ENCODE peak calls at places on chromosomes 16 and 17, in eight cellular contexts. M is AG09319; Z is stimulated activated CD4-positive, alpha-beta T cell treated with anti-CD3 and anti-CD28 coated beads, Interleukin-12 subunit alpha, Interleukin-12 subunit beta, amount 100 ng/mL, for 24 hours; F is PC-9; D is SW480; T is BJ; O is renal cortical epithelial cell; P is GM10248. L is an unnamed sample.

GRCh38 chr17:27778193-27778592 is 22.1 kb downstream of the NOS2 start:
- DNase-seq in M (no peak), Z (no peak), F (peak), D (peak), T (no peak), O (peak), P (no peak), L (no peak)

GRCh38 chr17:66747561-66748275 is 87.2 kb upstream of the CACNG5 start:
- DNase-seq in M (no peak), Z (no peak), F (no peak), D (no peak), T (no peak), O (no peak), P (no peak), L (no peak)

GRCh38 chr17:1455291-1455747 is 713 bp downstream of the CRK start:
- DNase-seq in M (peak), Z (peak), F (peak), D (peak), T (no peak), O (peak), P (peak), L (no peak)

GRCh38 chr16:66617010-66617434 is 12.5 kb downstream of the CMTM3 start:
- DNase-seq in M (no peak), Z (no peak), F (no peak), D (no peak), T (no peak), O (peak), P (no peak), L (no peak)

GRCh38 chr17:55215711-55216110 is 49.0 kb upstream of the HLF start:
- DNase-seq in M (no peak), Z (no peak), F (no peak), D (no peak), T (no peak), O (no peak), P (no peak), L (no peak)

GRCh38 chr17:14225153-14226004 is 11.3 kb downstream of the CDRT15 start:
- DNase-seq in M (no peak), Z (no peak), F (no peak), D (no peak), T (no peak), O (no peak), P (no peak), L (no peak)

GRCh38 chr16:16045879-16046278 is 96.5 kb downstream of the ABCC1 start:
- DNase-seq in M (no peak), Z (no peak), F (no peak), D (no peak), T (no peak), O (no peak), P (no peak), L (no peak)

GRCh38 chr17:80819422-80820164 is 172.0 kb upstream of the CHMP6 start:
- DNase-seq in M (no peak), Z (no peak), F (no peak), D (no peak), T (no peak), O (no peak), P (no peak), L (no peak)

GRCh38 chr17:38558751-38559024 is 47.1 kb downstream of the SRCIN1 start:
- DNase-seq in M (no peak), Z (no peak), F (no peak), D (peak), T (no peak), O (no peak), P (no peak), L (no peak)

GRCh38 chr17:37220609-37220953 is 155.2 kb upstream of the C17orf78 start:
- DNase-seq in M (no peak), Z (no peak), F (no peak), D (peak), T (no peak), O (peak), P (no peak), L (no peak)

GRCh38 chr16:5616841-5617240 is 519.2 kb upstream of the EEF2KMT start:
- DNase-seq in M (no peak), Z (no peak), F (no peak), D (no peak), T (no peak), O (no peak), P (no peak), L (no peak)

GRCh38 chr17:56038136-56038535 is 115.1 kb upstream of the ANKFN1 start:
- DNase-seq in M (no peak), Z (no peak), F (no peak), D (no peak), T (no peak), O (no peak), P (no peak), L (no peak)

GRCh38 chr17:10226930-10227695 is 28.7 kb upstream of the GAS7 start:
- DNase-seq in M (no peak), Z (peak), F (peak), D (peak), T (no peak), O (no peak), P (peak), L (no peak)

GRCh38 chr16:21265104-21265825 is 12.8 kb downstream of the CRYM start:
- DNase-seq in M (no peak), Z (no peak), F (no peak), D (no peak), T (no peak), O (peak), P (no peak), L (no peak)

GRCh38 chr17:70562137-70562536 is 392.8 kb downstream of the KCNJ2 start:
- DNase-seq in M (no peak), Z (no peak), F (no peak), D (no peak), T (no peak), O (no peak), P (no peak), L (no peak)

GRCh38 chr16:1990336-1991134 is 765 bp downstream of the SYNGR3 start:
- DNase-seq in M (no peak), Z (no peak), F (no peak), D (peak), T (no peak), O (no peak), P (no peak), L (no peak)

GRCh38 chr17:59415397-59415796 is 83.9 kb downstream of the YPEL2 start:
- DNase-seq in M (no peak), Z (no peak), F (no peak), D (no peak), T (no peak), O (no peak), P (no peak), L (no peak)

GRCh38 chr17:37493249-37494027 is 3.7 kb downstream of the DUSP14 start:
- DNase-seq in M (no peak), Z (no peak), F (peak), D (peak), T (peak), O (peak), P (no peak), L (no peak)

GRCh38 chr16:29306953-29307597 is 99.4 kb downstream of the NPIPB11 start:
- DNase-seq in M (no peak), Z (no peak), F (no peak), D (no peak), T (no peak), O (no peak), P (no peak), L (no peak)

GRCh38 chr16:23998771-23999170 is 163.0 kb downstream of the PRKCB start:
- DNase-seq in M (no peak), Z (no peak), F (no peak), D (no peak), T (no peak), O (no peak), P (no peak), L (no peak)

GRCh38 chr17:63549289-63549945 is 860 bp upstream of the DCAF7 start:
- DNase-seq in M (no peak), Z (no peak), F (no peak), D (no peak), T (no peak), O (no peak), P (no peak), L (no peak)

GRCh38 chr17:4833941-4834501 is 881 bp downstream of the MINK1 start:
- DNase-seq in M (peak), Z (no peak), F (peak), D (peak), T (no peak), O (peak), P (no peak), L (peak)

GRCh38 chr17:56373981-56374380 is 219.5 kb upstream of the NOG start:
- DNase-seq in M (no peak), Z (no peak), F (no peak), D (no peak), T (no peak), O (no peak), P (no peak), L (no peak)

GRCh38 chr16:13154799-13155198 is 253.4 kb downstream of the SHISA9 start:
- DNase-seq in M (no peak), Z (no peak), F (no peak), D (no peak), T (no peak), O (peak), P (no peak), L (no peak)

GRCh38 chr17:63682441-63682840 is 17.5 kb downstream of the LIMD2 start:
- DNase-seq in M (no peak), Z (no peak), F (no peak), D (no peak), T (no peak), O (no peak), P (no peak), L (no peak)

GRCh38 chr16:78862022-78862421 is 738.5 kb downstream of the MAF start:
- DNase-seq in M (no peak), Z (no peak), F (no peak), D (no peak), T (no peak), O (no peak), P (no peak), L (no peak)

GRCh38 chr17:35729405-35729833 is 2.0 kb upstream of the RASL10B start:
- DNase-seq in M (no peak), Z (no peak), F (no peak), D (no peak), T (no peak), O (no peak), P (no peak), L (no peak)

GRCh38 chr17:17445925-17446665 is 30.7 kb upstream of the MED9 start:
- DNase-seq in M (peak), Z (no peak), F (peak), D (peak), T (peak), O (peak), P (no peak), L (no peak)

GRCh38 chr17:40422990-40423611 is 5.4 kb upstream of the TOP2A start:
- DNase-seq in M (no peak), Z (no peak), F (no peak), D (peak), T (no peak), O (no peak), P (no peak), L (no peak)

GRCh38 chr17:74814453-74814852 is 38.3 kb upstream of the NAT9 start:
- DNase-seq in M (no peak), Z (no peak), F (no peak), D (no peak), T (no peak), O (no peak), P (no peak), L (no peak)

GRCh38 chr16:15644306-15644961 is 1.5 kb upstream of the MARF1 start:
- DNase-seq in M (no peak), Z (no peak), F (no peak), D (peak), T (no peak), O (no peak), P (no peak), L (no peak)

GRCh38 chr17:83195330-83196087 is 116.1 kb downstream of the METRNL start:
- DNase-seq in M (peak), Z (no peak), F (peak), D (no peak), T (no peak), O (no peak), P (no peak), L (no peak)

GRCh38 chr17:71975998-71976649 is 144.7 kb upstream of the SOX9 start:
- DNase-seq in M (peak), Z (no peak), F (peak), D (no peak), T (peak), O (peak), P (no peak), L (peak)

GRCh38 chr16:2596747-2597559 is 59.1 kb downstream of the PDPK1 start:
- DNase-seq in M (no peak), Z (no peak), F (no peak), D (no peak), T (no peak), O (no peak), P (no peak), L (no peak)

GRCh38 chr17:77316191-77316641 is 175.4 kb downstream of the SEC14L1 start:
- DNase-seq in M (no peak), Z (no peak), F (no peak), D (no peak), T (no peak), O (peak), P (no peak), L (peak)

GRCh38 chr16:73028263-73028662 is 19.7 kb downstream of the ZFHX3 start:
- DNase-seq in M (no peak), Z (no peak), F (no peak), D (no peak), T (no peak), O (no peak), P (no peak), L (no peak)

GRCh38 chr16:80974649-80975376 is 31.9 kb downstream of the CMC2 start:
- DNase-seq in M (no peak), Z (no peak), F (no peak), D (no peak), T (no peak), O (no peak), P (no peak), L (no peak)